ENCODE peak calls at places on chromosomes 16 and 17, in nine cellular contexts. One of them, this sample, is unnamed.

GRCh38 chr16:22318690-22319358 is 21.6 kb downstream of the POLR3E start:
- DNase-seq in SK-N-DZ: no peak
- DNase-seq in stimulated activated CD8-positive, alpha-beta memory T cell treated with anti-CD3 and anti-CD28 coated beads, Interleukin-7, amount 100 ng/mL, for 1 hour: peak
- DNase-seq in neuronal stem cell: no peak
- DNase-seq in NCI-H1105 treated with DMSO at 0.1 percent for 48 hours: no peak
- DNase-seq in adrenal gland: peak
- DNase-seq in ascending aorta: no peak
- DNase-seq in SW 1271: no peak
- DNase-seq in activated naive CD8-positive, alpha-beta T cell treated with anti-CD3 and anti-CD28 coated beads, Interleukin-2, amount 50 U/mL, for 16 hours: no peak
- DNase-seq in this sample: peak

GRCh38 chr17:57939797-57940196 is 15.4 kb downstream of the CUEDC1 start:
- DNase-seq in SK-N-DZ: no peak
- DNase-seq in stimulated activated CD8-positive, alpha-beta memory T cell treated with anti-CD3 and anti-CD28 coated beads, Interleukin-7, amount 100 ng/mL, for 1 hour: no peak
- DNase-seq in neuronal stem cell: no peak
- DNase-seq in NCI-H1105 treated with DMSO at 0.1 percent for 48 hours: peak
- DNase-seq in adrenal gland: no peak
- DNase-seq in ascending aorta: no peak
- DNase-seq in SW 1271: no peak
- DNase-seq in activated naive CD8-positive, alpha-beta T cell treated with anti-CD3 and anti-CD28 coated beads, Interleukin-2, amount 50 U/mL, for 16 hours: no peak
- DNase-seq in this sample: no peak

GRCh38 chr17:79187186-79187585 is 112.6 kb downstream of the ENGASE start:
- DNase-seq in SK-N-DZ: no peak
- DNase-seq in stimulated activated CD8-positive, alpha-beta memory T cell treated with anti-CD3 and anti-CD28 coated beads, Interleukin-7, amount 100 ng/mL, for 1 hour: no peak
- DNase-seq in neuronal stem cell: no peak
- DNase-seq in NCI-H1105 treated with DMSO at 0.1 percent for 48 hours: no peak
- DNase-seq in adrenal gland: no peak
- DNase-seq in ascending aorta: no peak
- DNase-seq in SW 1271: no peak
- DNase-seq in activated naive CD8-positive, alpha-beta T cell treated with anti-CD3 and anti-CD28 coated beads, Interleukin-2, amount 50 U/mL, for 16 hours: no peak
- DNase-seq in this sample: no peak

GRCh38 chr17:27245230-27245696 is 48.7 kb upstream of the WSB1 start:
- DNase-seq in SK-N-DZ: peak
- DNase-seq in stimulated activated CD8-positive, alpha-beta memory T cell treated with anti-CD3 and anti-CD28 coated beads, Interleukin-7, amount 100 ng/mL, for 1 hour: no peak
- DNase-seq in neuronal stem cell: peak
- DNase-seq in NCI-H1105 treated with DMSO at 0.1 percent for 48 hours: peak
- DNase-seq in adrenal gland: peak
- DNase-seq in ascending aorta: peak
- DNase-seq in SW 1271: peak
- DNase-seq in activated naive CD8-positive, alpha-beta T cell treated with anti-CD3 and anti-CD28 coated beads, Interleukin-2, amount 50 U/mL, for 16 hours: no peak
- DNase-seq in this sample: peak

GRCh38 chr17:63954402-63955063 is 18.2 kb downstream of the SCN4A start:
- DNase-seq in SK-N-DZ: no peak
- DNase-seq in stimulated activated CD8-positive, alpha-beta memory T cell treated with anti-CD3 and anti-CD28 coated beads, Interleukin-7, amount 100 ng/mL, for 1 hour: no peak
- DNase-seq in neuronal stem cell: no peak
- DNase-seq in NCI-H1105 treated with DMSO at 0.1 percent for 48 hours: peak
- DNase-seq in adrenal gland: no peak
- DNase-seq in ascending aorta: no peak
- DNase-seq in SW 1271: no peak
- DNase-seq in activated naive CD8-positive, alpha-beta T cell treated with anti-CD3 and anti-CD28 coated beads, Interleukin-2, amount 50 U/mL, for 16 hours: no peak
- DNase-seq in this sample: no peak

GRCh38 chr17:41324180-41325075 is 8.9 kb upstream of the KRTAP17-1 start:
- DNase-seq in SK-N-DZ: no peak
- DNase-seq in stimulated activated CD8-positive, alpha-beta memory T cell treated with anti-CD3 and anti-CD28 coated beads, Interleukin-7, amount 100 ng/mL, for 1 hour: no peak
- DNase-seq in neuronal stem cell: peak
- DNase-seq in NCI-H1105 treated with DMSO at 0.1 percent for 48 hours: peak
- DNase-seq in adrenal gland: no peak
- DNase-seq in ascending aorta: no peak
- DNase-seq in SW 1271: no peak
- DNase-seq in activated naive CD8-positive, alpha-beta T cell treated with anti-CD3 and anti-CD28 coated beads, Interleukin-2, amount 50 U/mL, for 16 hours: no peak
- DNase-seq in this sample: no peak

GRCh38 chr17:77127735-77128361 is 12.9 kb upstream of the SEC14L1 start:
- DNase-seq in SK-N-DZ: no peak
- DNase-seq in stimulated activated CD8-positive, alpha-beta memory T cell treated with anti-CD3 and anti-CD28 coated beads, Interleukin-7, amount 100 ng/mL, for 1 hour: peak
- DNase-seq in neuronal stem cell: no peak
- DNase-seq in NCI-H1105 treated with DMSO at 0.1 percent for 48 hours: no peak
- DNase-seq in adrenal gland: peak
- DNase-seq in ascending aorta: peak
- DNase-seq in SW 1271: no peak
- DNase-seq in activated naive CD8-positive, alpha-beta T cell treated with anti-CD3 and anti-CD28 coated beads, Interleukin-2, amount 50 U/mL, for 16 hours: peak
- DNase-seq in this sample: no peak

GRCh38 chr17:39700148-39700987 is 504 bp downstream of the ERBB2 start:
- DNase-seq in SK-N-DZ: no peak
- DNase-seq in stimulated activated CD8-positive, alpha-beta memory T cell treated with anti-CD3 and anti-CD28 coated beads, Interleukin-7, amount 100 ng/mL, for 1 hour: no peak
- DNase-seq in neuronal stem cell: no peak
- DNase-seq in NCI-H1105 treated with DMSO at 0.1 percent for 48 hours: no peak
- DNase-seq in adrenal gland: no peak
- DNase-seq in ascending aorta: no peak
- DNase-seq in SW 1271: no peak
- DNase-seq in activated naive CD8-positive, alpha-beta T cell treated with anti-CD3 and anti-CD28 coated beads, Interleukin-2, amount 50 U/mL, for 16 hours: no peak
- DNase-seq in this sample: peak

GRCh38 chr16:48611329-48612137 is 1.6 kb upstream of the N4BP1 start:
- DNase-seq in SK-N-DZ: no peak
- DNase-seq in stimulated activated CD8-positive, alpha-beta memory T cell treated with anti-CD3 and anti-CD28 coated beads, Interleukin-7, amount 100 ng/mL, for 1 hour: peak
- DNase-seq in neuronal stem cell: no peak
- DNase-seq in NCI-H1105 treated with DMSO at 0.1 percent for 48 hours: no peak
- DNase-seq in adrenal gland: peak
- DNase-seq in ascending aorta: no peak
- DNase-seq in SW 1271: no peak
- DNase-seq in activated naive CD8-positive, alpha-beta T cell treated with anti-CD3 and anti-CD28 coated beads, Interleukin-2, amount 50 U/mL, for 16 hours: peak
- DNase-seq in this sample: no peak

GRCh38 chr17:81941484-81942166 is 4.5 kb upstream of the PYCR1 start:
- DNase-seq in SK-N-DZ: no peak
- DNase-seq in stimulated activated CD8-positive, alpha-beta memory T cell treated with anti-CD3 and anti-CD28 coated beads, Interleukin-7, amount 100 ng/mL, for 1 hour: no peak
- DNase-seq in neuronal stem cell: no peak
- DNase-seq in NCI-H1105 treated with DMSO at 0.1 percent for 48 hours: no peak
- DNase-seq in adrenal gland: no peak
- DNase-seq in ascending aorta: no peak
- DNase-seq in SW 1271: no peak
- DNase-seq in activated naive CD8-positive, alpha-beta T cell treated with anti-CD3 and anti-CD28 coated beads, Interleukin-2, amount 50 U/mL, for 16 hours: no peak
- DNase-seq in this sample: no peak

GRCh38 chr16:4260360-4260759 is 12.5 kb downstream of the TFAP4 start:
- DNase-seq in SK-N-DZ: no peak
- DNase-seq in stimulated activated CD8-positive, alpha-beta memory T cell treated with anti-CD3 and anti-CD28 coated beads, Interleukin-7, amount 100 ng/mL, for 1 hour: no peak
- DNase-seq in neuronal stem cell: no peak
- DNase-seq in NCI-H1105 treated with DMSO at 0.1 percent for 48 hours: peak
- DNase-seq in adrenal gland: no peak
- DNase-seq in ascending aorta: no peak
- DNase-seq in SW 1271: no peak
- DNase-seq in activated naive CD8-positive, alpha-beta T cell treated with anti-CD3 and anti-CD28 coated beads, Interleukin-2, amount 50 U/mL, for 16 hours: no peak
- DNase-seq in this sample: no peak

GRCh38 chr16:53504161-53504663 is 1.2 kb upstream of the AKTIP start:
- DNase-seq in SK-N-DZ: peak
- DNase-seq in stimulated activated CD8-positive, alpha-beta memory T cell treated with anti-CD3 and anti-CD28 coated beads, Interleukin-7, amount 100 ng/mL, for 1 hour: no peak
- DNase-seq in neuronal stem cell: no peak
- DNase-seq in NCI-H1105 treated with DMSO at 0.1 percent for 48 hours: peak
- DNase-seq in adrenal gland: peak
- DNase-seq in ascending aorta: peak
- DNase-seq in SW 1271: no peak
- DNase-seq in activated naive CD8-positive, alpha-beta T cell treated with anti-CD3 and anti-CD28 coated beads, Interleukin-2, amount 50 U/mL, for 16 hours: no peak
- DNase-seq in this sample: no peak

GRCh38 chr17:9928601-9929341 is 23.7 kb upstream of the RCVRN start:
- DNase-seq in SK-N-DZ: peak
- DNase-seq in stimulated activated CD8-positive, alpha-beta memory T cell treated with anti-CD3 and anti-CD28 coated beads, Interleukin-7, amount 100 ng/mL, for 1 hour: no peak
- DNase-seq in neuronal stem cell: peak
- DNase-seq in NCI-H1105 treated with DMSO at 0.1 percent for 48 hours: peak
- DNase-seq in adrenal gland: no peak
- DNase-seq in ascending aorta: no peak
- DNase-seq in SW 1271: peak
- DNase-seq in activated naive CD8-positive, alpha-beta T cell treated with anti-CD3 and anti-CD28 coated beads, Interleukin-2, amount 50 U/mL, for 16 hours: no peak
- DNase-seq in this sample: peak

GRCh38 chr17:68288804-68289203 is 2.1 kb downstream of the SLC16A6 start:
- DNase-seq in SK-N-DZ: no peak
- DNase-seq in stimulated activated CD8-positive, alpha-beta memory T cell treated with anti-CD3 and anti-CD28 coated beads, Interleukin-7, amount 100 ng/mL, for 1 hour: no peak
- DNase-seq in neuronal stem cell: no peak
- DNase-seq in NCI-H1105 treated with DMSO at 0.1 percent for 48 hours: no peak
- DNase-seq in adrenal gland: no peak
- DNase-seq in ascending aorta: no peak
- DNase-seq in SW 1271: no peak
- DNase-seq in activated naive CD8-positive, alpha-beta T cell treated with anti-CD3 and anti-CD28 coated beads, Interleukin-2, amount 50 U/mL, for 16 hours: no peak
- DNase-seq in this sample: no peak

GRCh38 chr17:60321336-60322055 is 70.4 kb downstream of the USP32 start:
- DNase-seq in SK-N-DZ: no peak
- DNase-seq in stimulated activated CD8-positive, alpha-beta memory T cell treated with anti-CD3 and anti-CD28 coated beads, Interleukin-7, amount 100 ng/mL, for 1 hour: no peak
- DNase-seq in neuronal stem cell: no peak
- DNase-seq in NCI-H1105 treated with DMSO at 0.1 percent for 48 hours: no peak
- DNase-seq in adrenal gland: no peak
- DNase-seq in ascending aorta: no peak
- DNase-seq in SW 1271: no peak
- DNase-seq in activated naive CD8-positive, alpha-beta T cell treated with anti-CD3 and anti-CD28 coated beads, Interleukin-2, amount 50 U/mL, for 16 hours: no peak
- DNase-seq in this sample: no peak

GRCh38 chr17:56203430-56203829 is 50.2 kb downstream of the ANKFN1 start:
- DNase-seq in SK-N-DZ: peak
- DNase-seq in stimulated activated CD8-positive, alpha-beta memory T cell treated with anti-CD3 and anti-CD28 coated beads, Interleukin-7, amount 100 ng/mL, for 1 hour: no peak
- DNase-seq in neuronal stem cell: no peak
- DNase-seq in NCI-H1105 treated with DMSO at 0.1 percent for 48 hours: no peak
- DNase-seq in adrenal gland: no peak
- DNase-seq in ascending aorta: no peak
- DNase-seq in SW 1271: no peak
- DNase-seq in activated naive CD8-positive, alpha-beta T cell treated with anti-CD3 and anti-CD28 coated beads, Interleukin-2, amount 50 U/mL, for 16 hours: no peak
- DNase-seq in this sample: peak

GRCh38 chr16:82033006-82033405 is 2.0 kb upstream of the HSD17B2 start:
- DNase-seq in SK-N-DZ: no peak
- DNase-seq in stimulated activated CD8-positive, alpha-beta memory T cell treated with anti-CD3 and anti-CD28 coated beads, Interleukin-7, amount 100 ng/mL, for 1 hour: no peak
- DNase-seq in neuronal stem cell: no peak
- DNase-seq in NCI-H1105 treated with DMSO at 0.1 percent for 48 hours: peak
- DNase-seq in adrenal gland: no peak
- DNase-seq in ascending aorta: no peak
- DNase-seq in SW 1271: no peak
- DNase-seq in activated naive CD8-positive, alpha-beta T cell treated with anti-CD3 and anti-CD28 coated beads, Interleukin-2, amount 50 U/mL, for 16 hours: no peak
- DNase-seq in this sample: no peak

GRCh38 chr16:53089434-53090270 is 34.9 kb downstream of the CHD9 start:
- DNase-seq in SK-N-DZ: no peak
- DNase-seq in stimulated activated CD8-positive, alpha-beta memory T cell treated with anti-CD3 and anti-CD28 coated beads, Interleukin-7, amount 100 ng/mL, for 1 hour: no peak
- DNase-seq in neuronal stem cell: peak
- DNase-seq in NCI-H1105 treated with DMSO at 0.1 percent for 48 hours: peak
- DNase-seq in adrenal gland: no peak
- DNase-seq in ascending aorta: no peak
- DNase-seq in SW 1271: no peak
- DNase-seq in activated naive CD8-positive, alpha-beta T cell treated with anti-CD3 and anti-CD28 coated beads, Interleukin-2, amount 50 U/mL, for 16 hours: no peak
- DNase-seq in this sample: no peak

This sample was measured in H54.